ENCODE peak calls at places on chromosomes 2 and 18, in seven cellular contexts. U is NAMALWA; X is NCI-H82; P is stimulated activated CD4-positive, alpha-beta T cell treated with anti-CD3 and anti-CD28 coated beads, Interleukin-1b, Interleukin-23, amount 100 ng/mL, for 48 hours; L is stimulated activated naive B cell treated with anti-CD40 and anti-IgM and Interleukin-4, amounts not matched to agents 10 μg/mL and 1 μg/mL and 100 μg/mL, for 72 hours; Z is EL; W is NCI-H1930. C is an unnamed sample.

GRCh38 chr18:50203801-50204604 is 9.1 kb upstream of the MYO5B start:
- DNase-seq in P (peak), U (no peak), Z (peak), W (peak), L (no peak), X (peak), C (peak)

GRCh38 chr18:13614701-13615288 is 111.6 kb downstream of the FAM210A start:
- DNase-seq in U (peak), L (peak), W (no peak), X (no peak), P (peak), Z (no peak), C (no peak)

GRCh38 chr18:50663626-50664441 is 103.9 kb downstream of the MAPK4 start:
- DNase-seq in U (no peak), W (no peak), P (no peak), Z (no peak), L (no peak), X (peak), C (peak)

GRCh38 chr2:170396799-170397459 is 219.0 kb downstream of the MYO3B start:
- DNase-seq in X (peak), Z (peak), P (no peak), U (peak), W (no peak), L (no peak), C (no peak)

GRCh38 chr2:139142252-139142651 is 362.1 kb upstream of the NXPH2 start:
- DNase-seq in X (peak), U (peak), Z (no peak), L (no peak), P (no peak), W (no peak), C (no peak)

GRCh38 chr2:28717339-28717758 is 34.3 kb upstream of the PPP1CB start:
- DNase-seq in Z (peak), U (no peak), W (no peak), L (no peak), P (no peak), X (peak), C (no peak)

GRCh38 chr2:67240507-67240906 is 156.6 kb upstream of the ETAA1 start:
- DNase-seq in W (no peak), U (no peak), Z (peak), L (no peak), P (no peak), X (peak), C (no peak)

GRCh38 chr18:49849331-49850217 is 36.2 kb upstream of the ACAA2 start:
- DNase-seq in P (no peak), X (no peak), L (no peak), Z (peak), U (no peak), W (no peak), C (peak)

GRCh38 chr18:30889582-30890301 is 152.8 kb downstream of the DSC3 start:
- DNase-seq in Z (no peak), P (no peak), W (peak), U (peak), X (peak), L (no peak), C (peak)

C was measured in cerebellar cortex.